ENCODE peak calls at places on chromosomes 6 and 20, in eight cellular contexts. V is CD8-positive, alpha-beta T cell; W is mammary epithelial cell; N is naive thymus-derived CD4-positive, alpha-beta T cell; H is BE2C; Q is adrenal gland; K is fibroblast of lung; Z is ovary. I is an unnamed sample. For H3K4me1, the result is how much of the 10 kb centered on the place peaks cover.

GRCh38 chr6:36067374-36068011 is 39.9 kb downstream of the MAPK14 start:
- DNase-seq in W (peak), H (no peak), Z (no peak), K (no peak), N (no peak), Q (no peak), V (no peak), I (no peak)

GRCh38 chr20:40471261-40471629 is 217.8 kb downstream of the MAFB start:
- DNase-seq in N (no peak), Z (no peak), V (no peak), W (no peak), Q (no peak), H (peak), K (no peak), I (no peak)

GRCh38 chr6:166500246-166500645 is 86.2 kb downstream of the RAMACL start:
- DNase-seq in Q (no peak), N (no peak), V (no peak), Z (no peak), W (no peak), H (no peak), K (no peak), I (no peak)

GRCh38 chr6:44989391-44989790 is 338.7 kb upstream of the RUNX2 start:
- DNase-seq in V (no peak), Z (no peak), K (no peak), N (no peak), Q (no peak), W (no peak), H (no peak), I (no peak)

GRCh38 chr20:24766143-24766527 is 182.9 kb upstream of the CST7 start:
- DNase-seq in W (no peak), H (no peak), Z (no peak), K (no peak), N (no peak), V (no peak), Q (no peak), I (no peak)

GRCh38 chr20:7392551-7392950 is 547.7 kb downstream of the HAO1 start:
- DNase-seq in V (no peak), Q (no peak), W (peak), H (no peak), N (no peak), K (no peak), Z (no peak), I (no peak)

GRCh38 chr20:56871691-56872090 is 242.6 kb downstream of the TFAP2C start:
- DNase-seq in W (no peak), K (no peak), V (no peak), Z (no peak), H (no peak), N (no peak), Q (no peak), I (no peak)

GRCh38 chr20:7775072-7775471 is 165.2 kb downstream of the HAO1 start:
- DNase-seq in Z (no peak), W (no peak), H (no peak), K (peak), N (no peak), Q (no peak), V (no peak), I (no peak)

GRCh38 chr6:80547827-80548226 is 441.4 kb downstream of the BCKDHB start:
- DNase-seq in K (peak), Z (no peak), Q (no peak), V (no peak), H (no peak), N (no peak), W (peak), I (no peak)

GRCh38 chr6:124008689-124009371 is 205.2 kb downstream of the NKAIN2 start:
- DNase-seq in Q (no peak), V (no peak), Z (no peak), H (no peak), N (no peak), W (no peak), K (no peak), I (no peak)

GRCh38 chr20:21381619-21382018 is 15.7 kb downstream of the NKX2-4 start:
- DNase-seq in Q (no peak), K (no peak), W (no peak), Z (no peak), N (no peak), H (no peak), V (no peak), I (no peak)

GRCh38 chr6:159094444-159095252 is 49.9 kb upstream of the TAGAP start:
- DNase-seq in W (no peak), K (no peak), V (peak), Q (no peak), N (no peak), H (no peak), Z (no peak), I (no peak)

DNA sequence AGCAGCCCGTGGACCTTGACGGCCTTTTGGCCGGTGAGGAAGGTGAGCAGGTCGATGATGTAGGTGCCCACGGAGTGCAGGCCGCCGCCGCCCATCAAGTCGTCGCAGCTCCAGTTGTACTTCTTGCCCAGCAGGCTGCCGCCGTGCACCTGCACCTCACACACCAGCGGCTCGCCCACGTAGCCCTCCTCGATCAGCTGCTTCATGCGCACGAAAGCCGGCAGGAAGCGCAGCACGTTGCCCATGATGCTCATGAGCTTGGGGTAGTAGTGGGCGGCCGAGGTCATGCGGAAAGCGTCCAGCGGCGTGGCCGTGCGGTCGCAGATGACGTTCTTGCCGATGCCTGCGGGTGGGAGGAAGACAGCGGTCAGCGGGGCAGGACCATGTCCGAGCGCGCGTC is 37.0 kb upstream of the TBC1D7 start:
- DNase-seq in Q (no peak), Z (no peak), W (no peak), H (no peak), K (no peak), V (no peak), N (no peak), I (no peak)
- H3K4me1 ChIP-seq in Q (under half), Z (under half), W (under half), H (under half), K (under half), V (under half), N (under half), I (under half)

DNA sequence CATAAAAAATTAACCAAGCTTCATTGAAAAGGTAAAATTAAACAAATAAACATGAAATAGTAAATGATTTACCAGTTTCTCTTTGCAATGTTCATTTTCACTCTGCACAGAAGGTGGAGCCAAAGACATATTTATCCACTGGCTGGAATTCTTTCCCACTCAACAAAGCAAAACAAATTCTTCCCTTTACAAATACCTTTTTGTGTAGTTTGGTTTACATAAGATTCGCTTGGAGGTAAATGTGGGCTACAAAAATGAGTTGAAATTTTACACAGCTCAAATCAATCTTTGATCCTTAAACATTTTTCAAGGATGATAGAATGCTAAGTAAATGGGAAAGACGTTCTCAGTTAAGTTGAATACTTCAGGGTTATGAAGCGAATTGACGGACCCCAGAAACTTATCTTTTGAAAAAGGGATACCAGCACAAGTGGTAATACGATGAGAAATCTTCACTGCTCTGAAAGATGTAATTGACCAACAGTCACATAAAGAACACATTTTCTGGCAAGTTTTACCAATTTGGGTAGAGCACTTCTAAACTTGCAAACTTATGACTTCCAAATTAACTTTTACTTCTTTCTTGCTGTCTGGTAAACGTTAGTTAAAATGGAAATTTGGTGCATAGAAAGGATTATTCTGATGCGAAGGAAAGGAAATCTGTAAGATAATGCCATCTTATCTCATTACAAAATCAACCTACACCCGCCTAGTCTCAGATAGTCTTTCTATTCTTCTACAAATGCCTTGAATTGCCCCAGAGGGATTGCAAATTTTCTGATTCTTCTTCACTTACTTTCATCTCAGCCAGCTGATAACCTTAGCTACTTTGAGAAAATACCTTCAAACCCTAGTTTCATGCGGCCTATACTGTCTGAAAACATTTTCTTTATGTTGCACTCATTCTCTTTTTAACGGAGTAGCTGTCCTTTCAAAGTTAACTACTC is 4.7 kb upstream of the GJA1 start:
- DNase-seq in W (no peak), V (no peak), Z (no peak), Q (no peak), H (no peak), N (no peak), K (peak), I (no peak)
- H3K4me1 ChIP-seq in W (under half), V (under half), Z (under half), Q (under half), H (under half), N (under half), K (under half), I (under half)

GRCh38 chr6:37819802-37820712 is 530 bp downstream of the ZFAND3 start:
- DNase-seq in N (peak), V (peak), Q (peak), K (peak), Z (peak), W (peak), H (peak), I (peak)
- H3K4me1 ChIP-seq in N (under half), V (under half), Q (half or more), K (under half), Z (under half), W (under half), H (under half), I (under half)

GRCh38 chr6:90098637-90099036 is 198.0 kb downstream of the BACH2 start:
- DNase-seq in H (no peak), Z (peak), W (peak), Q (no peak), V (no peak), K (no peak), N (no peak), I (no peak)
- H3K4me1 ChIP-seq in H (under half), Z (under half), W (under half), Q (under half), V (half or more), K (under half), N (half or more), I (under half)

GRCh38 chr6:130187335-130188206 is 35.2 kb downstream of the SAMD3 start:
- DNase-seq in Z (no peak), W (no peak), K (no peak), Q (no peak), V (no peak), N (no peak), H (no peak), I (no peak)
- H3K4me1 ChIP-seq in Z (under half), W (under half), K (under half), Q (under half), V (half or more), N (half or more), H (under half), I (under half)

GRCh38 chr6:144476286-144476685 is 191.2 kb downstream of the UTRN start:
- DNase-seq in H (no peak), W (no peak), N (no peak), Z (no peak), K (no peak), Q (no peak), V (no peak), I (no peak)
- H3K4me1 ChIP-seq in H (under half), W (under half), N (under half), Z (under half), K (under half), Q (under half), V (under half), I (under half)

DNA sequence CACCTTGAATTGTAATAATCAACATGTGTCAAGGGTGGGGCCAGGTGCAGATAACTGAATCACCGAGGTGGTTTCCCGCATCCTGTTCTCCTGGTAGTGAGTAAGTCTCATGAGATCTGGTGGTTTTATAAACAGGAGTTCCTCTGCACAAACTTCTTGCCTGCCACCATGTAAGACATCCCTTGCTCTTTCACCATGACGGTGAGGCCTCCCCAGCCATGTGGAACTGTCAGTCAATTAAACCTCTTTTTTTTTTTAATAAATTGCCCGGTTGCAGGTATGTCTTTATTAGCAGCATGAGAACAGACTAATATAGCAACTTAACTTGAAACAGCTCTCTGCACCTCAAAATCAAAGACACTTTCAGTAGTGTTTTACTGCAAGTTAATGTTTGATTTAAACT is 121.6 kb downstream of the OGFRL1 start:
- DNase-seq in Q (no peak), H (no peak), K (no peak), Z (no peak), V (no peak), W (peak), N (no peak), I (no peak)
- H3K4me1 ChIP-seq in Q (under half), H (under half), K (under half), Z (under half), V (under half), W (half or more), N (under half), I (half or more)

GRCh38 chr20:50254466-50255079 is 63.9 kb downstream of the CEBPB start:
- DNase-seq in K (no peak), V (no peak), N (no peak), W (no peak), Z (no peak), H (no peak), Q (no peak), I (no peak)

GRCh38 chr20:50258790-50259483 is 68.3 kb downstream of the CEBPB start:
- DNase-seq in H (no peak), W (no peak), N (no peak), K (no peak), V (no peak), Z (no peak), Q (no peak), I (peak)

GRCh38 chr20:50259705-50260479 is 69.3 kb downstream of the CEBPB start:
- DNase-seq in N (no peak), W (no peak), V (no peak), K (no peak), H (peak), Z (no peak), Q (peak), I (peak)

GRCh38 chr20:50257860-50258259 is 67.2 kb downstream of the CEBPB start:
- DNase-seq in K (no peak), Q (no peak), Z (no peak), W (no peak), V (no peak), N (no peak), H (peak), I (no peak)

GRCh38 chr20:50256577-50256976 is 65.9 kb downstream of the CEBPB start:
- DNase-seq in Z (no peak), W (no peak), K (no peak), H (peak), V (no peak), Q (no peak), N (no peak), I (peak)
- H3K4me1 ChIP-seq in Z (under half), W (under half), K (under half), H (under half), V (under half), Q (under half), N (under half), I (under half)

I was measured in psoas muscle.